ENCODE peak calls at places on chromosomes 16 and 17, in nine cellular contexts. N is A673; M is stimulated activated CD8-positive, alpha-beta memory T cell treated with anti-CD3 and anti-CD28 coated beads, Interleukin-15, amount 100 ng/mL, for 1 hour; U is AML-193; D is CD8-positive, alpha-beta T cell; I is A172; K is fibroblast of mammary gland; J is activated naive CD8-positive, alpha-beta T cell treated with anti-CD3 and anti-CD28 coated beads, Interleukin-2, amount 50 U/mL, for 24 hours; X is GM10248. B is an unnamed sample.

GRCh38 chr17:77755410-77755963 is 203.0 kb upstream of the TNRC6C start:
- DNase-seq in N (no peak), M (no peak), U (no peak), D (no peak), I (peak), K (peak), J (no peak), X (no peak), B (no peak)

GRCh38 chr17:37756060-37756459 is 11.2 kb upstream of the HNF1B start:
- DNase-seq in N (no peak), M (no peak), U (no peak), D (no peak), I (no peak), K (no peak), J (no peak), X (no peak), B (no peak)

GRCh38 chr16:88691924-88692560 is 5.7 kb upstream of the SNAI3 start:
- DNase-seq in N (no peak), M (no peak), U (peak), D (no peak), I (no peak), K (no peak), J (peak), X (no peak), B (peak)

GRCh38 chr16:28494141-28494851 is at the start of gene APOBR:
- DNase-seq in N (no peak), M (peak), U (peak), D (peak), I (no peak), K (no peak), J (peak), X (peak), B (peak)

GRCh38 chr17:64998436-64999190 is 57.9 kb downstream of the GNA13 start:
- DNase-seq in N (no peak), M (no peak), U (no peak), D (no peak), I (no peak), K (peak), J (no peak), X (no peak), B (no peak)

GRCh38 chr17:72145972-72146755 is 25.3 kb downstream of the SOX9 start:
- DNase-seq in N (no peak), M (no peak), U (no peak), D (no peak), I (peak), K (peak), J (no peak), X (no peak), B (no peak)

GRCh38 chr16:9333515-9333914 is 242.1 kb downstream of the HAPSTR1 start:
- DNase-seq in N (no peak), M (no peak), U (no peak), D (no peak), I (no peak), K (no peak), J (no peak), X (no peak), B (no peak)

GRCh38 chr17:7173687-7174602 is 5.2 kb downstream of the ASGR1 start:
- DNase-seq in N (peak), M (peak), U (peak), D (peak), I (no peak), K (peak), J (peak), X (peak), B (peak)

B was measured in KBM-7.